ENCODE peak calls at places on chromosomes 2 and 18, in four cellular contexts. E is fibroblast of lung, F is GM12878, T is MM.1S. Q is an unnamed sample. For H4K20me1 and H3K36me3, the result is how much of the 10 kb centered on the place peaks cover.

GRCh38 chr18:3345885-3346284 is 84.0 kb downstream of the MYL12B start:
- DNase-seq in E (no peak), T (no peak), F (no peak), Q (no peak)

GRCh38 chr2:50448556-50448955 is 583.4 kb downstream of the NRXN1 start:
- DNase-seq in T (no peak), E (no peak), F (no peak), Q (no peak)

GRCh38 chr2:199488772-199489400 is 31.1 kb upstream of the SATB2 start:
- DNase-seq in E (peak), T (peak), F (no peak), Q (peak)

GRCh38 chr2:189657867-189658266 is 3.4 kb upstream of the ASNSD1 start:
- DNase-seq in F (peak), E (peak), T (peak), Q (no peak)

GRCh38 chr2:127829845-127830246 is 18.9 kb upstream of the WDR33 start:
- DNase-seq in F (peak), E (peak), T (peak), Q (no peak)

GRCh38 chr18:35282353-35282752 is 7.7 kb downstream of the ZSCAN30 start:
- DNase-seq in F (no peak), T (no peak), E (peak), Q (no peak)

GRCh38 chr2:20072436-20073158 is 21.2 kb upstream of the LAPTM4A start:
- DNase-seq in E (no peak), F (no peak), T (no peak), Q (no peak)

GRCh38 chr2:144456680-144457079 is 63.2 kb downstream of the ZEB2 start:
- DNase-seq in T (no peak), F (no peak), E (peak), Q (no peak)

GRCh38 chr2:151437630-151438029 is 27.9 kb downstream of the RIF1 start:
- DNase-seq in E (peak), F (no peak), T (peak), Q (no peak)

GRCh38 chr18:73841661-73842060 is 306.0 kb downstream of the FBXO15 start:
- DNase-seq in E (no peak), T (no peak), F (no peak), Q (no peak)

GRCh38 chr18:35588995-35589394 is 7.5 kb downstream of the GALNT1 start:
- DNase-seq in E (no peak), F (no peak), T (no peak), Q (no peak)

GRCh38 chr2:180003566-180003965 is 3.5 kb downstream of the CWC22 start:
- DNase-seq in F (no peak), E (no peak), T (no peak), Q (peak)

GRCh38 chr18:73879771-73880170 is 267.9 kb downstream of the FBXO15 start:
- DNase-seq in T (no peak), F (no peak), E (peak), Q (no peak)

GRCh38 chr2:213281156-213281555 is 3.1 kb upstream of the SPAG16 start:
- DNase-seq in T (no peak), E (peak), F (no peak), Q (no peak)

GRCh38 chr2:209425082-209426071 is 1.5 kb downstream of the MAP2 start:
- DNase-seq in E (peak), T (peak), F (no peak), Q (peak)

GRCh38 chr2:181953773-181954537 is 31.7 kb upstream of the PPP1R1C start:
- DNase-seq in T (peak), E (peak), F (peak), Q (peak)

GRCh38 chr2:174573621-174574081 is 24.0 kb downstream of the WIPF1 start:
- DNase-seq in F (no peak), T (no peak), E (no peak), Q (no peak)

GRCh38 chr2:120984046-120984445 is 248.4 kb downstream of the GLI2 start:
- DNase-seq in T (no peak), F (no peak), E (no peak), Q (no peak)

GRCh38 chr18:63831080-63831788 is 56.0 kb downstream of the SERPINB7 start:
- DNase-seq in T (peak), F (no peak), E (peak), Q (no peak)

GRCh38 chr18:52992041-52992440 is 652.0 kb downstream of the DCC start:
- DNase-seq in E (no peak), F (no peak), T (no peak), Q (no peak)

GRCh38 chr2:222076978-222077690 is 221.7 kb downstream of the PAX3 start:
- DNase-seq in T (no peak), F (no peak), E (peak), Q (no peak)

GRCh38 chr18:48163184-48164095 is 233.0 kb upstream of the SMAD2 start:
- DNase-seq in E (no peak), F (no peak), T (no peak), Q (no peak)

GRCh38 chr18:46660955-46661749 is 4.1 kb upstream of the LOXHD1 start:
- DNase-seq in T (no peak), E (peak), F (no peak), Q (no peak)

GRCh38 chr2:207802650-207803049 is 32.9 kb upstream of the FZD5 start:
- DNase-seq in F (no peak), E (no peak), T (no peak), Q (no peak)

GRCh38 chr2:214310319-214310718 is 100.5 kb upstream of the VWC2L start:
- DNase-seq in T (peak), E (no peak), F (no peak), Q (no peak)

GRCh38 chr18:40011201-40011600 is 1943.8 kb upstream of the PIK3C3 start:
- DNase-seq in F (no peak), E (no peak), T (no peak), Q (no peak)

GRCh38 chr2:182894174-182894573 is 27.7 kb upstream of the FRZB start:
- DNase-seq in F (no peak), T (no peak), E (peak), Q (no peak)

GRCh38 chr2:135960598-135961551 is 24.6 kb downstream of the DARS1 start:
- DNase-seq in E (peak), T (peak), F (no peak), Q (no peak)

GRCh38 chr2:230161180-230161579 is 58.6 kb downstream of the SP110 start:
- DNase-seq in E (no peak), T (no peak), F (no peak), Q (no peak)

GRCh38 chr2:51795248-51795888 is 763.4 kb upstream of the NRXN1 start:
- DNase-seq in F (no peak), T (no peak), E (no peak), Q (no peak)

GRCh38 chr2:54969940-54970338 is 80.3 kb downstream of the RTN4 start:
- DNase-seq in E (no peak), T (no peak), F (no peak), Q (no peak)
- H4K20me1 ChIP-seq in E (under half), T (under half), F (under half), Q (half or more)

DNA sequence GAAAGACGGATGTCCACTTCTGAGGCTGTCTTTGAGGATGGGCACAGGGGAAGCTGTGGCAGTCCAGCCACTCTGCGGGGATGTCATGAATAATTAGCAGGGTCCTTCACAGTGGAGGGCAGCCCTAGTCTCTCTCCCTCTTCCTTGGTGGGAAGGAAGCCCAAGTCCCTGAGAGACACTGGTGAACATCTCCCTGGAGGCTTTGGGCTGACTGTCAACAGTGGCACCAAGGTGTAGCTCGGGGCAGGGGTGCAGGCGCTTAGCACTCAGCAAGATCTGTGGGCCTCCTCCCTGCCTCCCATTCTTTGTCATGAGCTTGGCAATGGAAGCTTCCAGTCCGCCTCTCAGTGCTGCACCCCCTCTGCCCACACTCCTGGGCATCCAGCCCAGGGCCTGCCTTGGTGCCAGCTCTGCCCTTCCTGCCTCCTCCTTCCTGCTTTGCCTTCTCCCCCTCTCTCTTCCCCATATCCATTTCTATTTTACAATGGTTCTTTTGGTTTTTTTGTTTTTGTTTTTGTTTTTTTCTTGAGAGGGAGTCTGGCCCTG is 59.4 kb downstream of the STEAP3 start:
- DNase-seq in E (no peak), T (no peak), F (no peak), Q (no peak)
- H3K4me3 ChIP-seq in E (no peak), T (no peak), F (no peak), Q (no peak)

DNA sequence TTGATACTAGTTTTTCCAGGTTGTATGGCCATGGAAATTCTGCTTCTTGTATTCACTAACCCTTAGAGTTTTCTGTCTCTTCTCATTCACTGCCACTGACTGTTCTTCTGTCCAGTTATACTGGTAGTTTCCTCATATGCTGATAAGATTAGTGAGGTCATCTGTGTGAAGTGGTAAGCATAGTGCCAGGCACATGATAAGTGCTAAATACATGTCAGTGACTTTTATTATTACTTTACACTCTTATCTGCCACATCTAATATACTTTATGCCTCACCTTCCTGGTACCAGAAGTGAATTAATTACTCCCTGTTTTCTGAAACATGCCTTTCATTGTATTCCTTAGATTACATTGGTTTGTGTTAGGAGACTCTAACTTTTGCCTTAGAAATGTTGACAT is 91.3 kb downstream of the NBEAL1 start:
- DNase-seq in F (no peak), T (no peak), E (peak), Q (no peak)
- H3K36me3 ChIP-seq in F (under half), T (under half), E (under half), Q (under half)

GRCh38 chr2:10310489-10310888 is 7.8 kb downstream of the HPCAL1 start:
- DNase-seq in T (no peak), E (no peak), F (no peak), Q (no peak)

GRCh38 chr2:10308866-10309265 is 6.2 kb downstream of the HPCAL1 start:
- DNase-seq in T (no peak), E (no peak), F (no peak), Q (no peak)

GRCh38 chr2:10307561-10308156 is 5.0 kb downstream of the HPCAL1 start:
- DNase-seq in E (peak), T (no peak), F (no peak), Q (no peak)

GRCh38 chr2:10306901-10307463 is 4.3 kb downstream of the HPCAL1 start:
- DNase-seq in E (no peak), F (no peak), T (no peak), Q (no peak)

GRCh38 chr2:10309286-10309685 is 6.6 kb downstream of the HPCAL1 start:
- DNase-seq in F (no peak), T (no peak), E (no peak), Q (no peak)
- H4K20me1 ChIP-seq in F (under half), T (under half), E (under half), Q (half or more)

DNA sequence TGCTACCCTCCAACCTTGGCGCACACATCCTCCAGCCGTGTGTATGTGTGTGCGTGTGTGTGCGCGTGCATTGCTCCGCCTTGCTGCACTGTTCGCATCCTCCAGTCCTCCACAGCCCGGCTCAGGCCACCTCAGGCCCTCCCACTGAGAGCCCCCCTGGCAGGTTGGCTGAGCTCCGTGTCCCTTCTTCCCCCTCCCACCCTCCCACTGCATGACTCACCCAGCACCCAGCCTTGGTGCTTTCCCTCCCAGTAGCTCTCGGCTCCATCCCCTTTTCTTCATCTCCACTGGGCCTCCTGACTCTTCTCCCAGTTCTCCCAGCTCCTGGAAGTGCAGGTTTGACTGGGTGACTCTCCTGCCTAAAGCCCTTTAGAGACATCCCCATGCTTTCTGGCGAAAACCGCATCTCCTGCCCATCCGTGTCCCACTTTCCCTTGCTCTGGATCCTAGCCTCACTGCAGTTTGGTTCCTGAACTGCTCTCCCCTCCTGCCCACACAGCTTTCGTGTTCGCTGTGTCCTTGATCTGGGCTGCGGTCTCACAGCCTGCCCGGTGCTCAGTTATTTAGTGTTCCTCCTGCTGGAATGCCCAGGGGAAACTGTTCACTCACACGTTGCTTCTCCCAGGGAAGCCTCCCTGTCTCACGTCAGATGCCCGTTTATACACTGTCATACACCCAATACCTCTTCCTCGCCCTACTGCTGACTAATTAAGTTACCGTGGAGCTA is 4.9 kb downstream of the TMEM177 start:
- DNase-seq in F (no peak), E (peak), T (no peak), Q (no peak)
- H3K4me3 ChIP-seq in F (no peak), E (no peak), T (no peak), Q (no peak)

GRCh38 chr2:74882299-74882687 is 48.4 kb downstream of the HK2 start:
- DNase-seq in F (no peak), T (no peak), E (no peak), Q (no peak)
- H3K36me3 ChIP-seq in F (half or more), T (under half), E (under half), Q (under half)

Q was measured in PC-9.